ENCODE peak calls at places on chromosomes 3 and 15, in five cellular contexts. One of them, this sample, is unnamed.

GRCh38 chr15:64813075-64813474 is 12.4 kb downstream of the PIF1 start:
- DNase-seq in HCT116: no peak
- DNase-seq in kidney: no peak
- DNase-seq in upper lobe of right lung: no peak
- DNase-seq in GM13976: peak
- DNase-seq in this sample: no peak

GRCh38 chr3:7332696-7333095 is 471.8 kb downstream of the GRM7 start:
- DNase-seq in HCT116: no peak
- DNase-seq in kidney: no peak
- DNase-seq in upper lobe of right lung: no peak
- DNase-seq in GM13976: no peak
- DNase-seq in this sample: no peak

GRCh38 chr3:101878589-101878988 is 29.3 kb downstream of the NFKBIZ start:
- DNase-seq in HCT116: no peak
- DNase-seq in kidney: no peak
- DNase-seq in upper lobe of right lung: no peak
- DNase-seq in GM13976: no peak
- DNase-seq in this sample: no peak

GRCh38 chr3:196792771-196793170 is 53.1 kb downstream of the PAK2 start:
- DNase-seq in HCT116: no peak
- DNase-seq in kidney: no peak
- DNase-seq in upper lobe of right lung: no peak
- DNase-seq in GM13976: no peak
- DNase-seq in this sample: no peak

GRCh38 chr15:38876211-38876610 is 311.6 kb upstream of the RASGRP1 start:
- DNase-seq in HCT116: no peak
- DNase-seq in kidney: no peak
- DNase-seq in upper lobe of right lung: no peak
- DNase-seq in GM13976: no peak
- DNase-seq in this sample: no peak

GRCh38 chr3:18134386-18135082 is 290.6 kb downstream of the SATB1 start:
- DNase-seq in HCT116: no peak
- DNase-seq in kidney: no peak
- DNase-seq in upper lobe of right lung: no peak
- DNase-seq in GM13976: no peak
- DNase-seq in this sample: no peak

GRCh38 chr3:50324351-50325144 is 2.0 kb upstream of the HYAL2 start:
- DNase-seq in HCT116: peak
- DNase-seq in kidney: no peak
- DNase-seq in upper lobe of right lung: peak
- DNase-seq in GM13976: peak
- DNase-seq in this sample: peak

GRCh38 chr3:192860464-192860863 is 57.2 kb downstream of the MB21D2 start:
- DNase-seq in HCT116: no peak
- DNase-seq in kidney: no peak
- DNase-seq in upper lobe of right lung: no peak
- DNase-seq in GM13976: no peak
- DNase-seq in this sample: peak

GRCh38 chr15:77858677-77859490 is 218.6 kb downstream of the TBC1D2B start:
- DNase-seq in HCT116: no peak
- DNase-seq in kidney: peak
- DNase-seq in upper lobe of right lung: peak
- DNase-seq in GM13976: no peak
- DNase-seq in this sample: no peak

GRCh38 chr15:94346272-94346671 is 114.9 kb downstream of the MCTP2 start:
- DNase-seq in HCT116: no peak
- DNase-seq in kidney: no peak
- DNase-seq in upper lobe of right lung: no peak
- DNase-seq in GM13976: no peak
- DNase-seq in this sample: no peak

GRCh38 chr15:45179221-45179985 is 8.4 kb downstream of the SHF start:
- DNase-seq in HCT116: peak
- DNase-seq in kidney: no peak
- DNase-seq in upper lobe of right lung: peak
- DNase-seq in GM13976: peak
- DNase-seq in this sample: no peak

GRCh38 chr3:44355634-44356033 is 17.1 kb downstream of the TCAIM start:
- DNase-seq in HCT116: no peak
- DNase-seq in kidney: no peak
- DNase-seq in upper lobe of right lung: no peak
- DNase-seq in GM13976: no peak
- DNase-seq in this sample: no peak

GRCh38 chr3:29718661-29719065 is 437.8 kb downstream of the RBMS3 start:
- DNase-seq in HCT116: no peak
- DNase-seq in kidney: no peak
- DNase-seq in upper lobe of right lung: no peak
- DNase-seq in GM13976: no peak
- DNase-seq in this sample: no peak

GRCh38 chr15:60328852-60329443 is 68.8 kb downstream of the ANXA2 start:
- DNase-seq in HCT116: no peak
- DNase-seq in kidney: no peak
- DNase-seq in upper lobe of right lung: no peak
- DNase-seq in GM13976: peak
- DNase-seq in this sample: no peak

GRCh38 chr3:14132120-14132519 is 7.3 kb downstream of the TMEM43 start:
- DNase-seq in HCT116: no peak
- DNase-seq in kidney: peak
- DNase-seq in upper lobe of right lung: no peak
- DNase-seq in GM13976: no peak
- DNase-seq in this sample: no peak

GRCh38 chr3:59519094-59519493 is 469.3 kb upstream of the CFAP20DC start:
- DNase-seq in HCT116: no peak
- DNase-seq in kidney: no peak
- DNase-seq in upper lobe of right lung: no peak
- DNase-seq in GM13976: no peak
- DNase-seq in this sample: no peak

GRCh38 chr3:139588450-139588849 is 48.9 kb upstream of the RBP1 start:
- DNase-seq in HCT116: peak
- DNase-seq in kidney: no peak
- DNase-seq in upper lobe of right lung: no peak
- DNase-seq in GM13976: no peak
- DNase-seq in this sample: no peak
- TF ChIP-seq CTCF in HCT116: peak
- TF ChIP-seq CTCF in kidney: no peak
- TF ChIP-seq CTCF in upper lobe of right lung: no peak
- TF ChIP-seq CTCF in GM13976: no peak
- TF ChIP-seq CTCF in this sample: no peak

DNA sequence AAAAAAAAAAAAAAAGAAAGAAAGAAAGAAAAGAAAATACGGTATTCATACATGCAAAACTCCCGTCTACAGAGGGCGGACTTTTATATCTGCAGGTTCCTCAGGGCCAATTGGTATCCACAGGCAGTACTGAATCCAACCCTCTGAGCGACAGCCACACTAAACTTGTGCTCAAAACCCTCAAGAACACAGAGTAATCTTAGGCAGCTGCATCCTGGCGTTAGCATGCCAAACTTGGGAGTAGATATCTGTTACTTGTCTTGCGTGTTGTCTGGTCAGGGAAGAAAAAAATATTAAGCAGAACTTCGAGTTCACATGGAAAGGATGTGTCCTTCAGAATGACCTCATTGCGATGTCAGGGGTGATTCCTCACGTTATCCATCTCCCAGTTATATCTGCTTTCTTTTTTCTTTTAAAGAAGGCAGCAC is 12.8 kb downstream of the SNAP23 start:
- DNase-seq in HCT116: no peak
- DNase-seq in kidney: no peak
- DNase-seq in upper lobe of right lung: no peak
- DNase-seq in GM13976: no peak
- DNase-seq in this sample: no peak
- TF ChIP-seq CTCF in HCT116: no peak
- TF ChIP-seq CTCF in kidney: no peak
- TF ChIP-seq CTCF in upper lobe of right lung: no peak
- TF ChIP-seq CTCF in GM13976: no peak
- TF ChIP-seq CTCF in this sample: no peak

GRCh38 chr3:198065897-198066296 is 105.9 kb downstream of the LMLN start:
- DNase-seq in HCT116: no peak
- DNase-seq in kidney: no peak
- DNase-seq in upper lobe of right lung: no peak
- DNase-seq in GM13976: no peak
- DNase-seq in this sample: no peak

GRCh38 chr3:198071602-198072285 is 111.7 kb downstream of the LMLN start:
- DNase-seq in HCT116: peak
- DNase-seq in kidney: no peak
- DNase-seq in upper lobe of right lung: no peak
- DNase-seq in GM13976: no peak
- DNase-seq in this sample: no peak

GRCh38 chr3:198070871-198071270 is 110.9 kb downstream of the LMLN start:
- DNase-seq in HCT116: no peak
- DNase-seq in kidney: no peak
- DNase-seq in upper lobe of right lung: no peak
- DNase-seq in GM13976: no peak
- DNase-seq in this sample: no peak

GRCh38 chr3:198064420-198064819 is 104.4 kb downstream of the LMLN start:
- DNase-seq in HCT116: no peak
- DNase-seq in kidney: no peak
- DNase-seq in upper lobe of right lung: no peak
- DNase-seq in GM13976: no peak
- DNase-seq in this sample: no peak

DNA sequence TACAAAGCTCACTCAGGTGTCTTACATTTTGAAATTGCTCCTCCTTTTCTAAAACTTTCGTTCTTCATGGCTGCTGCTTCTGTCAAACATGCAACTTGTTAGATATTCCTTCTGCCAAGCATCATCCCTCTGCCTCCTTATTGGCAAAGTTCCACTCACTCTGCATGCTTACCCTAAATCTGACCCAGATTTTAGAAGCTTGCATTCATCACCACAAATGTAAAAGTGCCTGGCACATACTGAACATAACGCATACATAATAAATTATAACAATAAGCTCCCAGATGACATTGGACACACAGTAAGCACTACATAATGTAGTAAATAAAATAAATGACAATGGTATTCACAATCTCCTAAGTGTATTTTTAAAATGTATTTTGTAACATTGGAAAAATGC is 107.4 kb downstream of the LMLN start:
- DNase-seq in HCT116: no peak
- DNase-seq in kidney: no peak
- DNase-seq in upper lobe of right lung: no peak
- DNase-seq in GM13976: no peak
- DNase-seq in this sample: no peak
- TF ChIP-seq CTCF in HCT116: no peak
- TF ChIP-seq CTCF in kidney: no peak
- TF ChIP-seq CTCF in upper lobe of right lung: no peak
- TF ChIP-seq CTCF in GM13976: no peak
- TF ChIP-seq CTCF in this sample: no peak

DNA sequence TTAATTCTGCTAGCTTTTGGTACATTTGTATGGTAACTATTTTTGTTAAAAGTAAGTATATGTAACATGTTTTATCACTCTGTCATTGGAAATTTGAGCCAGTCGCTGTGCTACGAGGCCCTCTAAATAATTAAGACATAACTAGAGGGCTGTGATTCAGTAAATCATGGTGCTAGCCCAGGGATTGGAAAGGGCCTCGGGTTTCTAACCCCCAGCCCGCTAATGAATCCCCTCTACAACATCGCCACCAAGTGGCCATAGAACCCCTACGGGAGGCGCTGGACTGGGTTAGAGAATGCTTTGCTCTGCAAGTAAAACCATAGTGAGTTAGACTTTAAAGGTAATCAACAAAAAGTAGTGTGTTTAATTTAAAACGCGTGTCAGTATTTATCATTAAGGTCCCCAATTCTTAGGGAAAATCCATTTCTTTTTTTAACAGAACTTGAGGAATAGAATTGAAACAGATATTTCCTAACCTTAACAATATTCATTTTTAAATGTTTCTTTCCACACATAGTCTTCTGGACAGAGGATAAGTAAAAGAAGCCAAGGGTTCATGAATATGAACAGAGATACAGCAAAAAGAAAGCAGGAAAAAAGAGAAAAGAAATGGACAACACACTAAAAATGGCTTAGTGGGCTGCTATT is 744.7 kb downstream of the EPHA3 start:
- DNase-seq in HCT116: no peak
- DNase-seq in kidney: peak
- DNase-seq in upper lobe of right lung: no peak
- DNase-seq in GM13976: no peak
- DNase-seq in this sample: no peak
- TF ChIP-seq CTCF in HCT116: no peak
- TF ChIP-seq CTCF in kidney: peak
- TF ChIP-seq CTCF in upper lobe of right lung: peak
- TF ChIP-seq CTCF in GM13976: no peak
- TF ChIP-seq CTCF in this sample: peak

DNA sequence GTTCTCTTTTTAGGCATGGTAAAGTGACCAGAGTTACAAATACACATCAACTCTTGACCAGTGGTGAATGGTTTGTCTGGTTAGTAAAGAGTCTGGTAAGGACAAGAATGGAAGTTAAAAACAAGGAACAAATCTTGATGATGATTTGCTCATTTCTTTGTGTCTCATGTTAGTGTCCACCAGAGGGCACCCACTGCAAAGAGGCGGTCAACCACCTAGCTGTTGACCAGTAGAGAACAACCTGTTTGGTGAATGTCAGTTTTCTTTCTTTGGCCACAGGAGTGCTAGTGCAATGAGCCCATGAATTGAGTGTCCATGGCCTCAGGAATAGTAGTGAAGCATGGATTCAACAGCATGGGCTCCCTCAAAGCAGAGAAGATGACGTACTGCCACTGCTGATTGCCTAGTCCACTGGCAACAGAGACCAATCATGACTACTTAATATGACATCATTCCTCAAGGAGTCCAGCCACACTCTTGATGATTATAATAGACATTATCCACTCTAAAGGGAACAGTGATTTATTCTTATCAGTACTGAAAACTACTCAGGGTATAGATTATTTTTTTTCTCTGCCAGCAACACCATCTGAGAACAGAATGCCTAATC is 10.7 kb upstream of the CNTN6 start:
- DNase-seq in HCT116: no peak
- DNase-seq in kidney: peak
- DNase-seq in upper lobe of right lung: no peak
- DNase-seq in GM13976: peak
- DNase-seq in this sample: peak
- TF ChIP-seq CTCF in HCT116: peak
- TF ChIP-seq CTCF in kidney: peak
- TF ChIP-seq CTCF in upper lobe of right lung: peak
- TF ChIP-seq CTCF in GM13976: peak
- TF ChIP-seq CTCF in this sample: peak